ENCODE peak calls at places on chromosomes 5 and 9, in five cellular contexts. O, Q, F, E and D are unnamed samples.

GRCh38 chr5:116440329-116440895 is 134.2 kb downstream of the SEMA6A start:
- DNase-seq in O (no peak), Q (no peak), F (no peak), E (no peak), D (no peak)

GRCh38 chr5:173667702-173668101 is 51.3 kb upstream of the BOD1 start:
- DNase-seq in O (no peak), Q (no peak), F (no peak), E (no peak), D (no peak)

GRCh38 chr5:178313316-178313715 is 80.7 kb upstream of the PHYKPL start:
- DNase-seq in O (no peak), Q (no peak), F (no peak), E (no peak), D (no peak)

GRCh38 chr9:16671591-16672137 is 198.8 kb downstream of the BNC2 start:
- DNase-seq in O (no peak), Q (no peak), F (peak), E (no peak), D (no peak)

GRCh38 chr5:124740055-124740454 is 6.4 kb downstream of the ZNF608 start:
- DNase-seq in O (no peak), Q (no peak), F (no peak), E (no peak), D (no peak)

GRCh38 chr5:42592401-42592800 is 164.2 kb upstream of the CCDC152 start:
- DNase-seq in O (no peak), Q (no peak), F (no peak), E (no peak), D (no peak)

GRCh38 chr5:3886521-3887461 is 291.2 kb downstream of the IRX1 start:
- DNase-seq in O (no peak), Q (no peak), F (no peak), E (no peak), D (no peak)

GRCh38 chr5:10556331-10556807 is 7.5 kb upstream of the ANKRD33B start:
- DNase-seq in O (no peak), Q (no peak), F (no peak), E (no peak), D (no peak)

GRCh38 chr9:92500725-92501124 is 18.4 kb upstream of the ASPN start:
- DNase-seq in O (no peak), Q (no peak), F (no peak), E (no peak), D (no peak)

GRCh38 chr5:128706269-128706668 is 168.2 kb upstream of the FBN2 start:
- DNase-seq in O (no peak), Q (no peak), F (no peak), E (no peak), D (no peak)

GRCh38 chr5:4785971-4786370 is 354.2 kb upstream of the ADAMTS16 start:
- DNase-seq in O (no peak), Q (no peak), F (no peak), E (no peak), D (no peak)

GRCh38 chr5:50562694-50563093 is 103.7 kb upstream of the PARP8 start:
- DNase-seq in O (no peak), Q (no peak), F (no peak), E (no peak), D (no peak)
- TF ChIP-seq POLR2AphosphoS5 in O (no peak), Q (no peak), F (no peak), E (no peak), D (no peak)

GRCh38 chr5:57174128-57174849 is 430 bp downstream of the GPBP1 start:
- DNase-seq in O (no peak), Q (no peak), F (no peak), E (no peak), D (no peak)

GRCh38 chr5:57173318-57174127 is at the start of gene GPBP1:
- DNase-seq in O (peak), Q (peak), F (peak), E (peak), D (peak)

GRCh38 chr5:57173026-57173317 is 887 bp upstream of the GPBP1 start:
- DNase-seq in O (no peak), Q (no peak), F (no peak), E (no peak), D (no peak)

GRCh38 chr5:57172466-57172961 is 1.3 kb upstream of the GPBP1 start:
- DNase-seq in O (no peak), Q (no peak), F (no peak), E (peak), D (no peak)

GRCh38 chr5:57171818-57172465 is 1.9 kb upstream of the GPBP1 start:
- DNase-seq in O (no peak), Q (no peak), F (no peak), E (no peak), D (no peak)
- TF ChIP-seq TAF1 in O (no peak), Q (no peak), F (no peak), E (no peak), D (no peak)

GRCh38 chr5:154215931-154216330 is 25.4 kb downstream of the GALNT10 start:
- DNase-seq in O (no peak), Q (no peak), F (no peak), E (no peak), D (no peak)

GRCh38 chr5:154220625-154221024 is 30.1 kb downstream of the GALNT10 start:
- DNase-seq in O (no peak), Q (no peak), F (no peak), E (no peak), D (no peak)

GRCh38 chr5:154223320-154223719 is 32.8 kb downstream of the GALNT10 start:
- DNase-seq in O (no peak), Q (no peak), F (no peak), E (no peak), D (no peak)

GRCh38 chr5:154222414-154222813 is 31.9 kb downstream of the GALNT10 start:
- DNase-seq in O (no peak), Q (no peak), F (no peak), E (no peak), D (no peak)

DNA sequence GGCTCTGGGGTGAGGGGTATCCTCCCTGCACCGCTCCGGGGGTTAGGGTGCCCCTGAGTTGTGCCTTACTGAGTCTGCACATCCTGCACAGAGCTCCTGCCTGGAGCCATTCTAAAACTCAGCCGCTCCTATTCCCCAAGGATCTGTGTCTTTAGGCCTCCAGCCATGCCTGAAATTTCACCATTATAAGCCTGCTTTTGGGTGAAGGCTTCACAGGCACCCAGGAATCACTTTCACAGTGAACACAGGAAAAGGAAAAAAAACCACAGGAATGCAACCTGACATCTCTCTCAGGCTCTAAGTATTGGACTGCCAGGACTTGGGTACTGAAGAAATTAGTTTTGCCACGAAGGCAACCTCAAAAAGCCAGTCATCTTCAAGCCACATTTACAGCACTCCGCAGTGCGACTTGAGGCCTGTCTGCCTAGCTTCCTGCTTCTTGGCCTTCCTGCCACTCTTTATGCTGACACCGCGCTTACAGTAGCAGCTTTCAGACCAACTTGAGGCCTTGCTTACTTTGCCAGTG is 30.9 kb downstream of the GALNT10 start:
- DNase-seq in O (no peak), Q (no peak), F (no peak), E (no peak), D (no peak)
- TF ChIP-seq POLR2AphosphoS5 in O (no peak), Q (no peak), F (no peak), E (peak), D (no peak)

GRCh38 chr5:151023047-151023615 is 2.7 kb downstream of the GPX3 start:
- DNase-seq in O (no peak), Q (no peak), F (no peak), E (no peak), D (no peak)
- TF ChIP-seq TAF1 in O (no peak), Q (no peak), F (no peak), E (no peak), D (no peak)

GRCh38 chr9:99824378-99825157 is 2.9 kb downstream of the NR4A3 start:
- DNase-seq in O (peak), Q (peak), F (no peak), E (peak), D (peak)

GRCh38 chr9:99821187-99822095 is at the start of gene NR4A3:
- DNase-seq in O (peak), Q (peak), F (peak), E (peak), D (peak)

GRCh38 chr9:99822096-99822595 is 461 bp downstream of the NR4A3 start:
- DNase-seq in O (peak), Q (no peak), F (no peak), E (no peak), D (peak)

GRCh38 chr9:99823392-99824377 is 2.0 kb downstream of the NR4A3 start:
- DNase-seq in O (peak), Q (no peak), F (no peak), E (peak), D (peak)

DNA sequence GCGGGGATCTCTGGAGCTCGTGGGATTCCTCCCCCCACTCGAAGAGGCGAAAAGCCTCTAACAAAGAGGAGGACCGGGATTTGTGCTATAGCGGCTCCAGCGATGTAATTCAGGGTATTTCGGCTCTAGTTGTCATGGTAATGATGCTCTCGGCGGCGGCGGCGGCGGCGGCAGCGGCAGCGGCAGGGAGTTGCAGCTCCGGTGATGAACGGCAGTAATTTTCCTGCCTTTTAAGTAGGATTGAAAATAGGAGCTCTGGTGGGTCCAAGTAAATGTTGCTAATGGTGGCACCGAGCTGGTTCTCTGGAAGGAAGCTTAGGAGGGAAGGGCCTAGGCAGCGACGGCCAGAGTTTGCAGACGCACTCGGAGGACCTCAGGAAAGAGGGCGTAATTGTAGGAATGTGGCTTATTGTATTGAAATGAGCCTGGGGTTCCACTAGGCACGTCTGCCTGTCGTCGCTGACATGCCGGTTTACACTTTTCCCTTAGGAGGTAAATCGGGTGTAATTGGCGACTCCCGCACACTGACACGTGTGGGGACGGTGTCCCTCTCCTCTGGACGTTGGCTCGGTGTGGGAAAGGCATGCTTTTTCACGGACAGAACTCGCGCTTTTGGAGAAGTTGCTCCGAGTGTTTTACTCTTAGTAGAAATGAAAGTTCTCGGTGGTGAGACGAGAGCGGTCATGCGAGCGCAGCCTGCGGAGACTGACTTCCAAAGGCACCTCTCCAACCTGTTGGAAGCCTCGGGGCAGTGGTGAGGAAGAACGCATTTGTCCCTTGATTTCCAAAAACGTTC is 1.1 kb downstream of the NR4A3 start:
- DNase-seq in O (peak), Q (peak), F (no peak), E (peak), D (no peak)
- TF ChIP-seq POLR2AphosphoS5 in O (no peak), Q (no peak), F (no peak), E (no peak), D (no peak)